ENCODE peak calls at places on chromosome 20, in seven cellular contexts. X, W, U, B, A, G and D are unnamed samples.

GRCh38 chr20:11891081-11891826 is 26.4 kb upstream of the BTBD3 start:
- DNase-seq in X (no peak), W (peak; percentile 34), U (peak; percentile 78), B (peak; percentile 36), A (peak; percentile 25), G (peak; percentile 84), D (no peak)

GRCh38 chr20:17457064-17457463 is 74.1 kb downstream of the BFSP1 start:
- DNase-seq in X (no peak), W (no peak), U (no peak), B (no peak), A (no peak), G (no peak), D (no peak)

GRCh38 chr20:35066194-35066593 is 26.4 kb downstream of the TRPC4AP start:
- DNase-seq in X (no peak), W (no peak), U (no peak), B (no peak), A (no peak), G (no peak), D (no peak)

GRCh38 chr20:2535711-2536561 is 437 bp upstream of the TMC2 start:
- DNase-seq in X (no peak), W (no peak), U (no peak), B (no peak), A (no peak), G (no peak), D (no peak)

GRCh38 chr20:846894-847278 is 13.4 kb downstream of the FAM110A start:
- DNase-seq in X (peak; percentile 68), W (no peak), U (no peak), B (no peak), A (no peak), G (no peak), D (peak; percentile 88)

GRCh38 chr20:49747707-49748524 is 34.2 kb upstream of the B4GALT5 start:
- DNase-seq in X (no peak), W (peak; percentile 86), U (peak; percentile 30), B (no peak), A (peak; percentile 88), G (no peak), D (no peak)

GRCh38 chr20:31565699-31566331 is 39.3 kb upstream of the ID1 start:
- DNase-seq in X (no peak), W (no peak), U (no peak), B (peak; percentile 66), A (no peak), G (no peak), D (peak; percentile 20)

GRCh38 chr20:3543901-3544507 is 73.2 kb downstream of the ATRN start:
- DNase-seq in X (no peak), W (peak; percentile 47), U (no peak), B (no peak), A (no peak), G (no peak), D (no peak)

GRCh38 chr20:17614176-17614811 is 44.4 kb downstream of the DSTN start:
- DNase-seq in X (peak; percentile 34), W (peak; percentile 70), U (peak; percentile 14), B (no peak), A (peak; percentile 83), G (peak; percentile 27), D (no peak)

GRCh38 chr20:25508083-25508770 is 77.1 kb downstream of the NINL start:
- DNase-seq in X (no peak), W (peak; percentile 37), U (no peak), B (no peak), A (no peak), G (no peak), D (no peak)

GRCh38 chr20:35821807-35822242 is 50.0 kb downstream of the PHF20 start:
- DNase-seq in X (no peak), W (peak; percentile 82), U (no peak), B (no peak), A (no peak), G (no peak), D (no peak)

GRCh38 chr20:31811796-31812728 is 7.1 kb upstream of the MYLK2 start:
- DNase-seq in X (no peak), W (peak; percentile 39), U (no peak), B (no peak), A (no peak), G (peak; percentile 72), D (no peak)

GRCh38 chr20:4195499-4195898 is 180.1 kb upstream of the RNF24 start:
- DNase-seq in X (no peak), W (peak; percentile 38), U (peak; percentile 70), B (no peak), A (no peak), G (peak; percentile 52), D (no peak)

GRCh38 chr20:2124632-2125131 is 23.1 kb downstream of the STK35 start:
- DNase-seq in X (no peak), W (no peak), U (no peak), B (no peak), A (no peak), G (no peak), D (peak; percentile 94)

GRCh38 chr20:63855363-63856110 is 5.8 kb upstream of the ABHD16B start:
- DNase-seq in X (no peak), W (no peak), U (peak; percentile 61), B (no peak), A (no peak), G (no peak), D (no peak)
- H3K4me3 ChIP-seq in X (no peak overlapping the region), W (peak overlapping the region; percentile 20), U (no peak overlapping the region), B (no peak overlapping the region), A (peak overlapping the region; percentile 17), G (no peak overlapping the region), D (no peak overlapping the region)

GRCh38 chr20:32971703-32972161 is 32.5 kb downstream of the SUN5 start:
- DNase-seq in X (peak; percentile 63), W (no peak), U (no peak), B (no peak), A (no peak), G (peak; percentile 69), D (peak; percentile 36)

GRCh38 chr20:32970115-32970972 is 33.9 kb downstream of the SUN5 start:
- DNase-seq in X (no peak), W (no peak), U (no peak), B (no peak), A (no peak), G (no peak), D (no peak)

GRCh38 chr20:32972181-32973076 is 31.8 kb downstream of the SUN5 start:
- DNase-seq in X (peak; percentile 97), W (no peak), U (no peak), B (peak; percentile 83), A (no peak), G (no peak), D (peak; percentile 88)

GRCh38 chr20:32969356-32970114 is 34.7 kb downstream of the SUN5 start:
- DNase-seq in X (no peak), W (no peak), U (no peak), B (no peak), A (no peak), G (no peak), D (no peak)

DNA sequence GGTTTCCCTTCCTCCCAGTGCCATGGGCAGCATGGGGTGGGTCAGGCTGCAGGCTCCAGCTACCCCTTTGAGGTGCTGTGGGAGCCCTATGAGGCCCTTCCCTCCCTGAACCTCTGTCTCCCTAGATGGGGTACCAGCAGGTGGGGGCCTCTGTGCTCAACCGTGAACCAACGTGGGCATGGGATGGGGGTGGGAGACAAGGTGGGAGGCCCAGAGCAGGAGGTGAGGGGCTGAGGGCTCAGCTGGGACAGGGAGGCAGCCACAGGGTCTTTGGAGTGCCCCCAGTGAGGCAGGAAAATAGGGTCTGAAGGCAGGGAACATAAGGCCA is 33.3 kb downstream of the SUN5 start:
- DNase-seq in X (no peak), W (no peak), U (no peak), B (no peak), A (no peak), G (no peak), D (no peak)
- H3K4me3 ChIP-seq in X (no peak overlapping the region), W (no peak overlapping the region), U (no peak overlapping the region), B (no peak overlapping the region), A (no peak overlapping the region), G (no peak overlapping the region), D (no peak overlapping the region)

GRCh38 chr20:46194409-46194808 is 76.3 kb downstream of the CD40 start:
- DNase-seq in X (no peak), W (no peak), U (no peak), B (no peak), A (no peak), G (no peak), D (no peak)
- H3K4me3 ChIP-seq in X (no peak overlapping the region), W (no peak overlapping the region), U (no peak overlapping the region), B (no peak overlapping the region), A (no peak overlapping the region), G (no peak overlapping the region), D (no peak overlapping the region)

GRCh38 chr20:51528263-51529026 is 14.1 kb downstream of the NFATC2 start:
- DNase-seq in X (peak; percentile 88), W (no peak), U (no peak), B (no peak), A (no peak), G (no peak), D (no peak)
- H3K4me3 ChIP-seq in X (no peak overlapping the region), W (peak overlapping the region; percentile 30), U (no peak overlapping the region), B (no peak overlapping the region), A (peak overlapping the region; percentile 30), G (no peak overlapping the region), D (peak overlapping the region; percentile 34)

GRCh38 chr20:62553136-62553837 is 77.5 kb upstream of the GATA5 start:
- DNase-seq in X (no peak), W (no peak), U (no peak), B (no peak), A (no peak), G (no peak), D (no peak)
- H3K4me3 ChIP-seq in X (no peak overlapping the region), W (no peak overlapping the region), U (no peak overlapping the region), B (no peak overlapping the region), A (no peak overlapping the region), G (peak overlapping the region; percentile 96), D (no peak overlapping the region)